ENCODE peak calls at places on chromosomes 12 and 14, in six cellular contexts. O is lower lobe of right lung, S is foreskin fibroblast, Y is body of pancreas, P is psoas muscle, N is fibroblast of pulmonary artery. H is an unnamed sample.
A peak's percentile ranks its signal among the peaks of the same experiment; 100 is the strongest.

GRCh38 chr14:81198651-81199050 is 22.1 kb downstream of the GTF2A1 start:
- DNase-seq in N (no peak), Y (no peak), P (no peak), S (no peak), O (no peak), H (no peak)

GRCh38 chr14:94346841-94347240 is 23.7 kb upstream of the SERPINA6 start:
- DNase-seq in Y (no peak), N (no peak), O (no peak), P (no peak), S (no peak), H (no peak)

GRCh38 chr12:123445388-123446344 is 9.2 kb upstream of the RILPL2 start:
- DNase-seq in O (peak; percentile 72), P (no peak), N (peak; percentile 90), Y (no peak), S (peak; percentile 47), H (peak; percentile 77)

GRCh38 chr12:2208837-2209236 is 156.1 kb downstream of the CACNA1C start:
- DNase-seq in N (no peak), S (no peak), Y (no peak), P (no peak), O (no peak), H (no peak)

GRCh38 chr14:85607571-85608219 is 77.8 kb downstream of the FLRT2 start:
- DNase-seq in Y (no peak), O (no peak), P (no peak), N (peak; percentile 78), S (peak; percentile 83), H (peak; percentile 91)

GRCh38 chr12:114667669-114668150 is 16.3 kb downstream of the TBX3 start:
- DNase-seq in S (no peak), N (no peak), Y (no peak), O (no peak), P (no peak), H (no peak)

GRCh38 chr14:71060274-71060673 is 153.0 kb downstream of the PCNX1 start:
- DNase-seq in Y (no peak), N (no peak), O (no peak), S (no peak), P (no peak), H (no peak)

GRCh38 chr12:52591521-52591920 is 9.7 kb downstream of the KRT72 start:
- DNase-seq in O (no peak), S (no peak), P (no peak), N (no peak), Y (no peak), H (no peak)

DNA sequence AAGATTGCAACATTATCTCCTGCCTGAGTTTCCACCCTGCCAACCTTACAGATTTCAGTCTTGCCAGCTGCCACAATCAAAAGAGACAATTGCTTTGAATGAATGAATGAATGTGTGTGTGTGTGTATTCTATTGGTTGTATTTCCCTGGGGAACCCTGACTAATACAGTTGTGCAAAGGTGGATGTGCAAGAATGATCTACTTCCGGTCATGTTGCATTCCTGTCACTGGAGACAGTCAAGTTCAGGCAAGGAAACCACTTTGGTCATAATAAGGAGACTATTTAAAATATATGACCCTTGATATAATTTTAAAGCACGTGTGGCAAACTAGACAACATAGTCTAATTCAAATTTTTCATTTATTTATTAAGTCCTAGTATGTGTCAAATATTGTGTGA is 13.1 kb downstream of the RERG start:
- DNase-seq in O (no peak), N (peak; percentile 65), S (no peak), Y (no peak), P (no peak), H (peak; percentile 31)
- TF ChIP-seq CTCF in O (no peak), N (peak; percentile 44), S (peak; percentile 11), Y (no peak), P (peak; percentile 36), H (peak; percentile 51)

DNA sequence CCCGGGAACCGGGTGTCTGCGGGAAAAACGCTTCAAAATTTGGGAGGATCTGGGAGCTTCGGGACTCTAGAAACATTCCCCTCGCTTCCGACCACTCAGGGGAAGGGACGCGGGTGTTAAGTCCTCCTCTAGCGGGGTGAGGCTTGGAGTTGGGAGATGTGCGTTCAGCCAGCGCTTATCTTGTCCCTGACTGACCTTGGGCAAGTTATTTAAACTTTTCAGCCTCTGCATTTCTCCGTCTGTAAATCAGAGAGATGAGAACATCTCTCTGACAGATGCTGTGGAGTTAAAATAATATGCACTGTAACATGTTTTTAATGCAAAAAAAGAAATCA is 76.9 kb upstream of the ANO4 start:
- DNase-seq in P (no peak), Y (no peak), S (peak; percentile 2), O (no peak), N (no peak), H (peak; percentile 20)
- H3K4me3 ChIP-seq in P (no peak overlapping the region), Y (no peak overlapping the region), S (peak overlapping the region; percentile 47), O (no peak overlapping the region), N (peak overlapping the region; percentile 59), H (peak overlapping the region; percentile 59)

DNA sequence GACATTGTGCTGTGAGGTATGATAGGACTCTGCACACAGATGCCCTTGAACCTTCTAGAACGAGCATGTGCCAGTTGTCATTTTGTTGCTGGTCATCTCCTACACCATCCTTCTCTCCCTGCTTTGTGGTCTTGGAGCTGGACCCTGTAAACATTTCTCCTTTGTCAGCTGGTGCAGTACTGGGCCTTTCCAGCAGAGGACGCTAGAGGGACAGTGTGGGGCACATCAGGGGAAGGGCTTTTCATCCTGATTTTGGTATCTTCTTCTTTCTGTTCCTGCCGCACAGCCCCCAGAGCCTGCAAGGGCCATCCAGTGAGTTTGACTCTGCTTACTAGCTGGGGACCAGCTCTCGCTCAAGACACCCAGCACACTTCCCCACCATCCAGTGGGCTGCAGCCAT is 484.6 kb downstream of the AACS start:
- DNase-seq in Y (no peak), P (no peak), N (no peak), S (no peak), O (no peak), H (no peak)
- TF ChIP-seq CTCF in Y (no peak), P (no peak), N (peak; percentile 25), S (peak; percentile 7), O (peak; percentile 15), H (peak; percentile 16)

DNA sequence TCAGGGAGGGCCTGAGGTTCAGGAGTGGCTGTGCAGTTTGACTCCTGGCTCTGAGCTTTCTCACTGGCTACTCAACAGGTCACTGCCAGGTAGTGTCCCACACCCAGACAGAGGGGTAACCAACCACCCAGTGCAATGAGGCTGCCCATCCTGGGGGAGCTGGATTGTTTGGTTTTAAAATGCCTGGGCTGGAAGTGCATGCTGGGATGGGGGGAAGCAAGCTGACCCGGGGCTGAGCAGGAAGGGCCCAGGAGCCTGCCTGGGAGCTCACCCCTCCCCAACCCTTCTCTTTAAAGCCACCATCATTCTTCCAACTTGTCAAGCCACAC is 12.6 kb upstream of the ABHD12B start:
- DNase-seq in Y (no peak), N (no peak), O (no peak), P (no peak), S (no peak), H (no peak)
- H3K4me3 ChIP-seq in Y (no peak overlapping the region), N (peak overlapping the region; percentile 53), O (peak overlapping the region; percentile 65), P (peak overlapping the region; percentile 77), S (peak overlapping the region; percentile 50), H (peak overlapping the region; percentile 60)

H was measured in AG10803.